ENCODE peak calls at places on chromosome 11, in ten cellular contexts. C is NT2/D1; F is memory B cell; Q is activated CD4-positive, alpha-beta T cell treated with anti-CD3 and anti-CD28 coated beads, Interleukin-2, amount 10 ng/mL, durations not matched to agents 7 days and 5 days; S is COR-L47; G is effector memory CD4-positive, alpha-beta T cell; Y is cardiac fibroblast; U is astrocyte of the hippocampus; A is GM12865; E is chondrocyte. P is an unnamed sample.
A peak's percentile ranks its signal among the peaks of the same experiment; 100 is the strongest.

GRCh38 chr11:33997473-33998347 is 53.8 kb upstream of the CAPRIN1 start:
- DNase-seq in Y (peak; percentile 29), U (peak; percentile 36), Q (no peak), A (no peak), F (no peak), E (no peak), S (no peak), C (no peak), G (no peak), P (no peak)

GRCh38 chr11:66415423-66415822 is 5.4 kb upstream of the NPAS4 start:
- DNase-seq in G (no peak), U (no peak), Q (no peak), Y (no peak), E (no peak), F (no peak), S (no peak), C (no peak), A (no peak), P (no peak)

GRCh38 chr11:42913731-42914130 is 398.1 kb upstream of the API5 start:
- DNase-seq in C (no peak), G (no peak), F (no peak), S (no peak), Q (no peak), E (no peak), Y (no peak), U (no peak), A (peak; percentile 2), P (no peak)

GRCh38 chr11:22138264-22138663 is 54.6 kb upstream of the ANO5 start:
- DNase-seq in Q (no peak), F (no peak), S (no peak), Y (no peak), C (no peak), E (no peak), U (no peak), A (no peak), G (no peak), P (no peak)

GRCh38 chr11:75639752-75640151 is 29.1 kb downstream of the MAP6 start:
- DNase-seq in Y (peak; percentile 80), F (no peak), G (no peak), U (peak; percentile 90), C (no peak), E (no peak), A (peak; percentile 42), S (peak; percentile 96), Q (no peak), P (peak; percentile 0)

GRCh38 chr11:77154381-77155081 is 26.5 kb downstream of the MYO7A start:
- DNase-seq in A (no peak), E (no peak), U (peak; percentile 43), Y (no peak), Q (no peak), G (no peak), C (no peak), S (peak; percentile 66), F (no peak), P (no peak)

GRCh38 chr11:79101736-79102135 is 339.1 kb downstream of the TENM4 start:
- DNase-seq in G (no peak), E (no peak), Q (no peak), A (no peak), F (no peak), C (no peak), S (no peak), Y (no peak), U (no peak), P (no peak)

GRCh38 chr11:8263109-8263768 is 439 bp downstream of the LMO1 start:
- DNase-seq in A (no peak), G (no peak), E (peak; percentile 53), C (no peak), S (no peak), Q (no peak), Y (no peak), F (no peak), U (peak; percentile 47), P (no peak)

GRCh38 chr11:33747969-33748368 is 11.7 kb upstream of the CD59 start:
- DNase-seq in Y (peak; percentile 71), C (no peak), Q (no peak), A (no peak), U (peak; percentile 46), F (no peak), E (no peak), G (no peak), S (no peak), P (no peak)

GRCh38 chr11:64638017-64638664 is 47.1 kb downstream of the SLC22A12 start:
- DNase-seq in S (peak; percentile 58), A (no peak), Q (no peak), F (no peak), C (no peak), E (no peak), G (no peak), Y (no peak), U (no peak), P (no peak)

GRCh38 chr11:36211735-36212430 is 77.3 kb downstream of the COMMD9 start:
- DNase-seq in C (no peak), S (no peak), U (no peak), Y (no peak), E (no peak), A (no peak), Q (no peak), F (no peak), G (no peak), P (no peak)

GRCh38 chr11:119590651-119591308 is 138.2 kb downstream of the NECTIN1 start:
- DNase-seq in U (peak; percentile 95), E (no peak), A (no peak), Y (no peak), G (no peak), Q (no peak), S (no peak), F (no peak), C (peak; percentile 86), P (no peak)

GRCh38 chr11:5285703-5286102 is 16.0 kb upstream of the HBE1 start:
- DNase-seq in F (no peak), Y (no peak), G (no peak), Q (no peak), S (no peak), C (no peak), U (no peak), E (no peak), A (no peak), P (no peak)

GRCh38 chr11:64885367-64886286 is 7.2 kb upstream of the EHD1 start:
- DNase-seq in A (no peak), U (no peak), C (no peak), Q (peak; percentile 53), G (no peak), S (no peak), F (no peak), E (no peak), Y (peak; percentile 91), P (no peak)

GRCh38 chr11:130601764-130602163 is 153.3 kb downstream of the ADAMTS15 start:
- DNase-seq in F (no peak), U (no peak), A (no peak), C (no peak), Y (no peak), G (no peak), S (no peak), E (no peak), Q (no peak), P (no peak)

GRCh38 chr11:78742430-78742829 is 167.8 kb upstream of the NARS2 start:
- DNase-seq in E (no peak), F (no peak), Q (no peak), Y (no peak), U (peak; percentile 80), G (no peak), S (peak; percentile 39), C (no peak), A (no peak), P (no peak)

GRCh38 chr11:108037636-108038035 is 28.9 kb downstream of the CUL5 start:
- DNase-seq in Q (no peak), S (no peak), A (no peak), Y (peak; percentile 23), E (no peak), U (no peak), F (no peak), G (no peak), C (no peak), P (no peak)

GRCh38 chr11:126146454-126147192 is 64.8 kb downstream of the RPUSD4 start:
- DNase-seq in C (no peak), E (peak; percentile 56), A (no peak), Q (no peak), Y (no peak), S (peak; percentile 24), G (no peak), F (no peak), U (peak; percentile 67), P (no peak)

GRCh38 chr11:65112226-65112550 is 516 bp downstream of the TM7SF2 start:
- DNase-seq in A (no peak), Q (no peak), E (no peak), S (no peak), G (no peak), F (no peak), C (no peak), U (no peak), Y (no peak), P (no peak)

GRCh38 chr11:3932698-3933097 is 77.2 kb downstream of the STIM1 start:
- DNase-seq in A (no peak), F (no peak), Q (no peak), U (no peak), E (no peak), S (no peak), G (no peak), C (no peak), Y (no peak), P (no peak)

GRCh38 chr11:78851883-78852586 is 277.4 kb upstream of the NARS2 start:
- DNase-seq in Q (no peak), G (no peak), A (no peak), E (no peak), C (no peak), U (no peak), F (no peak), S (peak; percentile 35), Y (no peak), P (no peak)

GRCh38 chr11:64718084-64718779 is 4.8 kb downstream of the NRXN2 start:
- DNase-seq in U (no peak), S (no peak), E (peak; percentile 70), G (no peak), F (no peak), C (no peak), A (no peak), Q (no peak), Y (no peak), P (no peak)

GRCh38 chr11:30763951-30764350 is 177.8 kb upstream of the MPPED2 start:
- DNase-seq in A (no peak), G (no peak), S (no peak), Y (no peak), F (no peak), C (no peak), E (no peak), U (no peak), Q (no peak), P (no peak)

P was measured in T-cell.